ENCODE peak calls at places on chromosomes 2 and 18, in four cellular contexts. H, I, A and Z are unnamed samples.

GRCh38 chr2:67917332-67918054 is 145.3 kb downstream of the C1D start:
- DNase-seq in H (no peak), I (no peak), A (no peak), Z (no peak)

GRCh38 chr2:233061591-233062446 is 1.7 kb downstream of the INPP5D start:
- DNase-seq in H (no peak), I (no peak), A (peak), Z (no peak)

GRCh38 chr2:227414846-227415245 is 27.1 kb upstream of the SCYGR1 start:
- DNase-seq in H (no peak), I (no peak), A (no peak), Z (no peak)

GRCh38 chr2:148244593-148245292 is 223.9 kb downstream of the MBD5 start:
- DNase-seq in H (no peak), I (no peak), A (no peak), Z (no peak)

GRCh38 chr18:46297124-46297523 is 192.9 kb downstream of the HAUS1 start:
- DNase-seq in H (no peak), I (no peak), A (no peak), Z (no peak)

GRCh38 chr2:226184540-226184939 is 615.1 kb downstream of the IRS1 start:
- DNase-seq in H (no peak), I (no peak), A (no peak), Z (no peak)

GRCh38 chr2:10475221-10475722 is 27.1 kb upstream of the ODC1 start:
- DNase-seq in H (no peak), I (no peak), A (no peak), Z (no peak)

GRCh38 chr2:224982910-224983688 is 59.2 kb downstream of the DOCK10 start:
- DNase-seq in H (no peak), I (no peak), A (no peak), Z (peak)

GRCh38 chr2:71226391-71226964 is 425 bp downstream of the PAIP2B start:
- DNase-seq in H (peak), I (no peak), A (no peak), Z (no peak)

GRCh38 chr18:9321017-9321452 is 13.5 kb upstream of the TWSG1 start:
- DNase-seq in H (no peak), I (no peak), A (no peak), Z (no peak)

GRCh38 chr2:200380139-200380561 is 73.7 kb downstream of the SPATS2L start:
- DNase-seq in H (peak), I (no peak), A (no peak), Z (no peak)

GRCh38 chr2:100274076-100274475 is 48.2 kb downstream of the LONRF2 start:
- DNase-seq in H (no peak), I (no peak), A (no peak), Z (no peak)

GRCh38 chr2:229059331-229060033 is 211.6 kb downstream of the PID1 start:
- DNase-seq in H (no peak), I (no peak), A (no peak), Z (no peak)

GRCh38 chr2:26691140-26691539 is 1.4 kb upstream of the KCNK3 start:
- DNase-seq in H (no peak), I (no peak), A (no peak), Z (no peak)

GRCh38 chr2:220198911-220199310 is 571.5 kb downstream of the SLC4A3 start:
- DNase-seq in H (no peak), I (no peak), A (no peak), Z (no peak)

GRCh38 chr2:151946856-151947523 is 118.8 kb upstream of the ARL5A start:
- DNase-seq in H (peak), I (no peak), A (peak), Z (no peak)

GRCh38 chr18:3447035-3447894 is 2.7 kb upstream of the TGIF1 start:
- DNase-seq in H (no peak), I (peak), A (no peak), Z (no peak)

GRCh38 chr2:72999729-73000725 is 71.5 kb downstream of the SFXN5 start:
- DNase-seq in H (no peak), I (no peak), A (no peak), Z (no peak)

GRCh38 chr18:30889582-30890301 is 152.8 kb downstream of the DSC3 start:
- DNase-seq in H (peak), I (no peak), A (no peak), Z (no peak)

GRCh38 chr2:143698888-143699570 is 569.8 kb downstream of the ARHGAP15 start:
- DNase-seq in H (no peak), I (no peak), A (no peak), Z (no peak)

GRCh38 chr18:36537289-36537688 is 239.8 kb downstream of the FHOD3 start:
- DNase-seq in H (no peak), I (no peak), A (no peak), Z (no peak)